ENCODE peak calls at places on chromosomes 1 and 21, in eight cellular contexts. K, C, D, G, N, F, S and U are unnamed samples.

GRCh38 chr1:10909697-10910489 is 102.6 kb upstream of the TARDBP start:
- DNase-seq in K (peak; percentile 72), C (no peak), D (no peak), G (peak; percentile 82), N (peak; percentile 79), F (no peak), S (peak; percentile 65), U (peak; percentile 79)

GRCh38 chr1:193111641-193112090 is 6.5 kb upstream of the GLRX2 start:
- DNase-seq in K (peak; percentile 45), C (peak; percentile 65), D (peak; percentile 53), G (no peak), N (peak; percentile 87), F (peak; percentile 91), S (no peak), U (no peak)

GRCh38 chr1:194466706-194467105 is 1280.3 kb upstream of the B3GALT2 start:
- DNase-seq in K (no peak), C (no peak), D (no peak), G (no peak), N (no peak), F (no peak), S (peak; percentile 8), U (no peak)

GRCh38 chr21:36193200-36193599 is 36.6 kb downstream of the DOP1B start:
- DNase-seq in K (no peak), C (no peak), D (no peak), G (no peak), N (peak; percentile 9), F (no peak), S (no peak), U (no peak)

GRCh38 chr1:18818036-18818435 is 41.4 kb downstream of the TAS1R2 start:
- DNase-seq in K (no peak), C (no peak), D (no peak), G (no peak), N (no peak), F (no peak), S (no peak), U (no peak)

GRCh38 chr1:228205526-228206436 is 2.1 kb upstream of the OBSCN start:
- DNase-seq in K (no peak), C (no peak), D (no peak), G (no peak), N (no peak), F (peak; percentile 52), S (no peak), U (no peak)

GRCh38 chr1:224340711-224341384 is 10.9 kb upstream of the NVL start:
- DNase-seq in K (peak; percentile 68), C (no peak), D (no peak), G (peak; percentile 35), N (peak; percentile 82), F (no peak), S (peak; percentile 21), U (no peak)

GRCh38 chr1:46466477-46467182 is 23.0 kb upstream of the DMBX1 start:
- DNase-seq in K (peak; percentile 55), C (no peak), D (no peak), G (no peak), N (peak; percentile 81), F (no peak), S (peak; percentile 38), U (no peak)

GRCh38 chr1:201370500-201370899 is 7.0 kb downstream of the TNNT2 start:
- DNase-seq in K (no peak), C (no peak), D (no peak), G (no peak), N (no peak), F (no peak), S (no peak), U (no peak)

GRCh38 chr1:207811920-207812720 is 60.3 kb downstream of the CD46 start:
- DNase-seq in K (peak; percentile 87), C (no peak), D (no peak), G (no peak), N (peak; percentile 90), F (peak; percentile 92), S (peak; percentile 62), U (no peak)

DNA sequence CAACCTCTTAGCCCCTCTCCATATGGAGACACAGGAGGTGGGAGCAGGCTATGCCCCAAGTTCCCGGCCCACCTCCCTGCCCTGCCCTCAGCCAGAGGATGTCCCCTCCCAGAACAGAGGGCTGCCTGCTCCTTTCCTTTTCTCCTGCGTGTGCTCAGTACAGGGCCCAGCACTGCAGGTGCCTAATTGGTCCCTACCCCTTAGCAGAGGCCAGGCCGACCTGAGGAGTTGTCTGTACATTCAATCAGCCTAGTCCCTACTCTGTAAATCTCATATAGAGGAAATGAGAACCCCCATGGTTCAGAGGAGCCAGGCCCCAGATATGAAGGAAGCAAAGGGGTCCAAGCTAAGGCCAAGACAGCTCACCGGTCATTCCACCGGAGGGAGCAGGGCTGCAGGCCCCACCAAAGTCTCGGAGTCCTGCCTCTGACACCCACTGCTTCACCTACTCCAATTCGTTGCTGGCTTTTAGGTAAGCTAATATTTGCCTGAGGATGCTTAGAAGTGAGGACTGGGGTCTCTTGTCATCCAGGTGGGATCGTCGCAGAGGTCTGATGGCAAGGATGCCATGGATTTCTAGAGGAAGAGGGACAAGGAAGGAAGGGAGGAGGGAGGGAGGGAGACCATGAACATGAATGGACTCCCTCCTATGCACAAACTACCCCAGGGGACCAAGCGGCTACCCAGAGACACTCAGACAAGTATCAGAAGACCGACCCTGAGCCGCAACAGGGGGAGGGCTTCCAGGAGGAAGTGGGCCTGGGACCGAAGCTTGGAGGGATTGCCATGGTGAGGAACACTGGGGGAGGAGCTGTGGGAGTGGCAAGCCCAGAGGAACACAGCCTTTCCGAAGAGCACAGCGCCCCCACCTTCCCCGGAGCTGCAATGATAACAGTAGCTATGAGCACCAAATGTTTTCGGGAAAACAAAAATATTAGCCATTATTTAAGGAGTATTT is 30.4 kb upstream of the FOXO6 start:
- DNase-seq in K (no peak), C (no peak), D (no peak), G (no peak), N (no peak), F (no peak), S (no peak), U (no peak)
- TF ChIP-seq CTCF in K (no peak), C (no peak), D (no peak), G (no peak), N (no peak), F (no peak), S (no peak), U (no peak)

GRCh38 chr1:152165291-152166077 is 6.5 kb upstream of the RPTN start:
- DNase-seq in K (no peak), C (no peak), D (no peak), G (no peak), N (no peak), F (no peak), S (no peak), U (no peak)

GRCh38 chr1:152164542-152165136 is 5.6 kb upstream of the RPTN start:
- DNase-seq in K (peak; percentile 67), C (no peak), D (no peak), G (no peak), N (no peak), F (no peak), S (no peak), U (no peak)

GRCh38 chr1:152168535-152168868 is 9.5 kb upstream of the RPTN start:
- DNase-seq in K (no peak), C (no peak), D (no peak), G (no peak), N (no peak), F (no peak), S (no peak), U (no peak)

GRCh38 chr1:152167835-152168534 is 9.0 kb upstream of the RPTN start:
- DNase-seq in K (no peak), C (no peak), D (no peak), G (no peak), N (no peak), F (no peak), S (no peak), U (no peak)

GRCh38 chr1:152166966-152167365 is 7.9 kb upstream of the RPTN start:
- DNase-seq in K (no peak), C (no peak), D (no peak), G (no peak), N (no peak), F (no peak), S (no peak), U (no peak)
- TF ChIP-seq CTCF in K (no peak), C (no peak), D (no peak), G (no peak), N (no peak), F (no peak), S (no peak), U (no peak)

GRCh38 chr1:77234096-77234495 is 14.9 kb upstream of the PIGK start:
- DNase-seq in K (no peak), C (no peak), D (no peak), G (no peak), N (no peak), F (no peak), S (no peak), U (no peak)

GRCh38 chr1:77232829-77233228 is 13.6 kb upstream of the PIGK start:
- DNase-seq in K (no peak), C (no peak), D (no peak), G (no peak), N (no peak), F (no peak), S (no peak), U (no peak)

GRCh38 chr1:77234943-77235342 is 15.7 kb upstream of the PIGK start:
- DNase-seq in K (no peak), C (no peak), D (no peak), G (no peak), N (no peak), F (no peak), S (no peak), U (no peak)

DNA sequence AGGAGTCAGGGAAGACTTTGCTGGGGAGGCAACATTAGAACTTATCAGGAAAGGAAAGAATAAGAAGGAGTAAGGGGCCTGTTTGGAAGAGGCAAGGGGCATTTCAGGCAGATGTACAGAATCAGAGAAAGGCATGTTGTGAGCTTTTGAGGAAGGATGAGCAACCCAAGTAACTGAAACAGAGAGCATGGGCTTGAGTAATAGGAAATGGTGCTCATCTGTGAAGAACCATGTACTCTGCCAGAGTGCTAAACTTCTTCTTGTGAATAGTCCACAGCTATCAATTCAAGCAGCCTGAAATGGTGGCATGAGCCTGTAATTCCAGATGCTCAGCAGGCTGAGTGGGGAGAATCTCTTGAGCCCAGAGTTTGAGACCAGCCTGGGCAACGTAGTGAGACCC is 19.2 kb upstream of the PIGK start:
- DNase-seq in K (no peak), C (no peak), D (no peak), G (no peak), N (no peak), F (no peak), S (no peak), U (no peak)
- TF ChIP-seq CTCF in K (no peak), C (no peak), D (no peak), G (no peak), N (no peak), F (no peak), S (no peak), U (no peak)

GRCh38 chr1:36455386-36455785 is 5.1 kb upstream of the OSCP1 start:
- DNase-seq in K (no peak), C (no peak), D (no peak), G (no peak), N (no peak), F (no peak), S (no peak), U (no peak)

GRCh38 chr1:36458910-36459309 is 5.3 kb downstream of the MRPS15 start:
- DNase-seq in K (no peak), C (no peak), D (no peak), G (no peak), N (no peak), F (no peak), S (no peak), U (no peak)

GRCh38 chr1:36457691-36458090 is 6.5 kb downstream of the MRPS15 start:
- DNase-seq in K (no peak), C (no peak), D (no peak), G (no peak), N (no peak), F (peak; percentile 51), S (no peak), U (no peak)

GRCh38 chr1:36453600-36454388 is 3.5 kb upstream of the OSCP1 start:
- DNase-seq in K (no peak), C (no peak), D (no peak), G (no peak), N (no peak), F (no peak), S (no peak), U (no peak)

GRCh38 chr1:36456391-36456928 is 6.2 kb upstream of the OSCP1 start:
- DNase-seq in K (no peak), C (no peak), D (no peak), G (no peak), N (no peak), F (no peak), S (no peak), U (no peak)
- TF ChIP-seq CTCF in K (no peak), C (no peak), D (no peak), G (no peak), N (no peak), F (no peak), S (no peak), U (no peak)